ENCODE peak calls at places on chromosomes 2 and 18, in four cellular contexts. Z, U, T and X are unnamed samples. For H3K36me3, the result is how much of the 10 kb centered on the place peaks cover.

GRCh38 chr2:53202063-53202462 is 565.5 kb upstream of the CHAC2 start:
- DNase-seq in Z (peak), T (no peak), U (no peak), X (no peak)

GRCh38 chr2:43233218-43234212 is 7.1 kb upstream of the ZFP36L2 start:
- DNase-seq in U (no peak), Z (no peak), T (no peak), X (no peak)

GRCh38 chr18:62537946-62538345 is 15.1 kb downstream of the ZCCHC2 start:
- DNase-seq in U (no peak), T (no peak), Z (no peak), X (no peak)

GRCh38 chr2:162317910-162318279 is 589 bp downstream of the IFIH1 start:
- DNase-seq in U (peak), Z (no peak), T (no peak), X (no peak)

GRCh38 chr2:121803503-121803902 is 48.1 kb downstream of the TSN start:
- DNase-seq in Z (no peak), U (no peak), T (no peak), X (no peak)

GRCh38 chr2:121066526-121066925 is 218.5 kb downstream of the TFCP2L1 start:
- DNase-seq in T (no peak), U (no peak), Z (no peak), X (no peak)

GRCh38 chr2:238117199-238118154 is 17.3 kb downstream of the ESPNL start:
- DNase-seq in Z (no peak), T (no peak), U (no peak), X (no peak)

GRCh38 chr2:224366269-224366668 is 35.6 kb downstream of the FAM124B start:
- DNase-seq in T (no peak), Z (no peak), U (no peak), X (no peak)

GRCh38 chr2:174835797-174836255 is 71.6 kb upstream of the CHRNA1 start:
- DNase-seq in U (no peak), Z (no peak), T (no peak), X (no peak)

GRCh38 chr18:78770149-78771139 is 209.2 kb upstream of the SALL3 start:
- DNase-seq in Z (no peak), U (no peak), T (peak), X (no peak)

GRCh38 chr18:47944972-47945843 is 14.7 kb upstream of the SMAD2 start:
- DNase-seq in U (no peak), Z (no peak), T (no peak), X (no peak)

GRCh38 chr2:1238571-1239138 is 174.6 kb upstream of the TPO start:
- DNase-seq in U (no peak), T (no peak), Z (no peak), X (no peak)

GRCh38 chr2:133489641-133490411 is 78.4 kb downstream of the NCKAP5 start:
- DNase-seq in T (peak), Z (no peak), U (no peak), X (peak)

GRCh38 chr2:192307530-192307929 is 112.8 kb upstream of the TMEFF2 start:
- DNase-seq in T (no peak), U (no peak), Z (no peak), X (no peak)

GRCh38 chr2:95306306-95306895 is 9.3 kb downstream of the KCNIP3 start:
- DNase-seq in U (no peak), Z (no peak), T (no peak), X (no peak)

GRCh38 chr2:63484481-63484880 is 103.8 kb downstream of the WDPCP start:
- DNase-seq in Z (no peak), U (no peak), T (no peak), X (no peak)

GRCh38 chr2:223082701-223083100 is 30.7 kb downstream of the KCNE4 start:
- DNase-seq in T (no peak), Z (no peak), U (no peak), X (no peak)

DNA sequence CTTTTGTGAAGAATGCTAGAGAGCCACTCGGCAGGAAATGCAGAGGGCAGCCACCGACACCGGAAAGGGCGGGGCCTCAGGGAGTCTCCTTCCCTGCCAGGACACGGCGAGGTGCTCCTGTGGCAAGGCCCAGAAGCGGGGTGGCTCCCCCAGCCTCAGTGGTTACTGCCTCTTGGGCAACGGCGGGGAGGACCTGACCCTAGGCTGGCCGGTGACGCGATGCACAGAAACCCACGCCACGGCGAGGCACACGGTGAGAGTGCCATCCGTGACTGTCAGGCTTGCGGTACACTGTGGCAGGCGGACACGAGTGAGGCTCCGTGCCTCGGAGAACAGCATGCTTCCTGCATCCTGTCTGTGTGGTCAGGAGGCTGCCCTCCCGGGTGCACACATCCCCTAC is 47.8 kb downstream of the ZAP70 start:
- DNase-seq in T (no peak), U (no peak), Z (no peak), X (no peak)
- H3K36me3 ChIP-seq in T (half or more), U (under half), Z (under half), X (under half)

GRCh38 chr18:40678318-40678717 is 1276.7 kb upstream of the PIK3C3 start:
- DNase-seq in U (no peak), Z (no peak), T (no peak), X (no peak)
- TF ChIP-seq POLR2A in U (no peak), Z (no peak), T (no peak), X (no peak)

GRCh38 chr2:159720676-159721075 is 8.4 kb downstream of the MARCHF7 start:
- DNase-seq in U (no peak), T (no peak), Z (no peak), X (no peak)
- H3K36me3 ChIP-seq in U (under half), T (under half), Z (under half), X (under half)

GRCh38 chr2:27377618-27378095 is 2.9 kb downstream of the ZNF513 start:
- DNase-seq in U (no peak), T (no peak), Z (no peak), X (no peak)
- TF ChIP-seq POLR2A in U (no peak), T (no peak), Z (peak), X (no peak)

DNA sequence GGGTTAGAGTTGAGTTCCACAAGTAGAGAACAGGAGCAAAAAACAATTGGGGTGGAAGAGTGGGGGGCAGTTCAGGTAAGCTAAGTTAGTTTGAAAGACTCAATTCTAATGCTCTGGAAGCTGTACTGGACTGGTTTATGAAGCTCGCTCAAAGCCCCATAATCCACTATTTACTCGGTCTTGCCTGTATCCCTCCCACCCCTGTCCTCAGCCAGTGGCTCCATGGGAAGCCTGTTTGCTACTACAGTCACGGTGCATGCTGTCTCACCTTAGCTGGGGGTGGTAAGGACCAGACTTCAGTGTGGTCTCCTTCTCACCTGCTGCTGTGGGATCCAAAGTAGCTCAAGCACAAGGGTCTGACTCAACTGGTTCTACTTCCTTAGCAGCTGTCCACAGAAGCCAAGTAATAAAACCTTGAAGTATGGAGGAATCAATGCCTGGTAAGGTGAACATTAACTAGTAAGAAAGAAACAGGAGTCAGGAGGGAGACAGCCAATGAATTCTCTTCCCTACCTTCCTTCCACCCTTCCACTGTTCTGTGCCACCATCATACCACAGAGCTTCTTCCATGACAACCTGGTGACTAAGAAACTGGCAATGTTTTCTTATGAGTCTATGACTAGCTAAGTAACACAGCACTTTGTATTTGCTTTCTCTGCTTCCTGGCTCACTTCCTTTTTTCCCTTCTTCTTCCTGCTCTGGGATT is 230.8 kb downstream of the SRBD1 start:
- DNase-seq in Z (no peak), T (no peak), U (no peak), X (no peak)
- H3K36me3 ChIP-seq in Z (under half), T (under half), U (under half), X (under half)

GRCh38 chr2:47172156-47172921 is 17.2 kb upstream of the STPG4 start:
- DNase-seq in T (no peak), U (no peak), Z (no peak), X (no peak)

GRCh38 chr2:47173986-47174730 is 19.1 kb upstream of the STPG4 start:
- DNase-seq in Z (no peak), T (no peak), U (no peak), X (no peak)

GRCh38 chr2:47177042-47177565 is 22.0 kb upstream of the STPG4 start:
- DNase-seq in Z (no peak), T (no peak), U (no peak), X (no peak)

GRCh38 chr2:47172922-47173695 is 18.0 kb upstream of the STPG4 start:
- DNase-seq in T (no peak), U (no peak), Z (no peak), X (no peak)

DNA sequence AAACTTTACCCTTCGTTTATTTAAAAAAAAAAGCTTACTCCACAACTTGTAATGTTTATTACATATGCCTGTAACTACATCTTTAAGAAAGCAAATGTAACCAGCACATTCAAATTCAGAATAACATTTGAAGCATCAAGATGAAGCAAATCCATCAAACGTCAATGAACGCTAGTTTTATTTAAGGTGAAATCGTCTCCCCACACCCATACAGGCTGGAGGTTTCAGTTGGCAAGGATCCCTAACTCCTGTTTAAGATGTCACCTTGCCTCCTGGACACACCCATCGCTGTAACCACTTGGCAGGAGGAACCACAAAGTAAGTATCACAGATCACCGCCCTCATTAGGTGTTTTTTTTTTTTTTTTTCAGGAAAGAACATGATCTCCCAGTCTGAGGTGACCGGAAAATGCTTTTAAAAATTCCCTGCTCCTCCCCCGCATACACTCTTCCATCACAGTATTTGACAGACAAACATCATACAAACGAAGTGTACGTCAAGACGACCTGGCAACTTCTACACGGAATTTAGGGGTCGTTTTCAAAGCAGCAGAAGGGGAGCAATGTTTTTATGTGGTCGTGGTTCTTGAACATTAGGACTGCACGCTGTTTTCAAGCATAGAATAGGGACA is 19.7 kb upstream of the STPG4 start:
- DNase-seq in U (no peak), Z (peak), T (peak), X (peak)
- TF ChIP-seq POLR2A in U (no peak), Z (no peak), T (no peak), X (no peak)

GRCh38 chr18:9594782-9595181 is 19.6 kb downstream of the PPP4R1 start:
- DNase-seq in T (no peak), U (no peak), Z (no peak), X (no peak)
- H3K36me3 ChIP-seq in T (under half), U (under half), Z (under half), X (under half)

GRCh38 chr2:231056453-231057416 is at the start of gene PSMD1:
- DNase-seq in Z (peak), U (peak), T (peak), X (peak)
- TF ChIP-seq POLR2A in Z (peak), U (no peak), T (no peak), X (peak)